ENCODE peak calls at places on chromosomes 16 and 17, in six cellular contexts. One of them, this sample, is unnamed.

GRCh38 chr17:4921320-4921719 is 10.8 kb upstream of the GP1BA start:
- DNase-seq in psoas muscle: no peak
- DNase-seq in cardiac fibroblast: no peak
- DNase-seq in stomach: no peak
- DNase-seq in PC-9: no peak
- DNase-seq in HL-60: no peak
- DNase-seq in this sample: no peak

GRCh38 chr16:22188595-22189442 is 17.3 kb upstream of the EEF2K start:
- DNase-seq in cardiac fibroblast: peak
- DNase-seq in stomach: peak
- DNase-seq in HL-60: peak
- DNase-seq in psoas muscle: peak
- DNase-seq in PC-9: peak
- DNase-seq in this sample: peak

GRCh38 chr17:35344262-35344661 is 29.2 kb downstream of the SLFN11 start:
- DNase-seq in cardiac fibroblast: no peak
- DNase-seq in psoas muscle: no peak
- DNase-seq in stomach: no peak
- DNase-seq in PC-9: no peak
- DNase-seq in HL-60: no peak
- DNase-seq in this sample: no peak

GRCh38 chr16:68275611-68276191 is 11.4 kb downstream of the SLC7A6 start:
- DNase-seq in HL-60: no peak
- DNase-seq in psoas muscle: no peak
- DNase-seq in stomach: no peak
- DNase-seq in cardiac fibroblast: no peak
- DNase-seq in PC-9: no peak
- DNase-seq in this sample: peak

GRCh38 chr17:75995385-75995925 is 5.2 kb upstream of the CDK3 start:
- DNase-seq in HL-60: no peak
- DNase-seq in PC-9: no peak
- DNase-seq in cardiac fibroblast: no peak
- DNase-seq in psoas muscle: no peak
- DNase-seq in stomach: no peak
- DNase-seq in this sample: no peak

GRCh38 chr17:71349908-71350600 is 770.8 kb upstream of the SOX9 start:
- DNase-seq in PC-9: no peak
- DNase-seq in HL-60: no peak
- DNase-seq in stomach: no peak
- DNase-seq in cardiac fibroblast: peak
- DNase-seq in psoas muscle: no peak
- DNase-seq in this sample: no peak

GRCh38 chr16:65113441-65113840 is 8.4 kb downstream of the CDH11 start:
- DNase-seq in HL-60: no peak
- DNase-seq in stomach: no peak
- DNase-seq in psoas muscle: no peak
- DNase-seq in PC-9: no peak
- DNase-seq in cardiac fibroblast: no peak
- DNase-seq in this sample: no peak

GRCh38 chr17:41687828-41688640 is 651 bp upstream of the EIF1 start:
- DNase-seq in stomach: peak
- DNase-seq in cardiac fibroblast: peak
- DNase-seq in HL-60: peak
- DNase-seq in PC-9: peak
- DNase-seq in psoas muscle: peak
- DNase-seq in this sample: peak

GRCh38 chr16:27355610-27356009 is 41.8 kb downstream of the IL4R start:
- DNase-seq in HL-60: peak
- DNase-seq in psoas muscle: peak
- DNase-seq in cardiac fibroblast: peak
- DNase-seq in stomach: peak
- DNase-seq in PC-9: no peak
- DNase-seq in this sample: peak

GRCh38 chr17:75724016-75725003 is 3.1 kb downstream of the ITGB4 start:
- DNase-seq in psoas muscle: no peak
- DNase-seq in cardiac fibroblast: no peak
- DNase-seq in PC-9: no peak
- DNase-seq in stomach: no peak
- DNase-seq in HL-60: peak
- DNase-seq in this sample: no peak

GRCh38 chr17:80126449-80126715 is 20.5 kb downstream of the EIF4A3 start:
- DNase-seq in stomach: no peak
- DNase-seq in HL-60: no peak
- DNase-seq in psoas muscle: no peak
- DNase-seq in cardiac fibroblast: peak
- DNase-seq in PC-9: no peak
- DNase-seq in this sample: no peak

GRCh38 chr16:66441586-66442375 is 14.7 kb downstream of the BEAN1 start:
- DNase-seq in psoas muscle: no peak
- DNase-seq in stomach: no peak
- DNase-seq in PC-9: peak
- DNase-seq in cardiac fibroblast: peak
- DNase-seq in HL-60: no peak
- DNase-seq in this sample: no peak

GRCh38 chr17:8887834-8888703 is 20.6 kb upstream of the PIK3R6 start:
- DNase-seq in PC-9: no peak
- DNase-seq in cardiac fibroblast: peak
- DNase-seq in HL-60: no peak
- DNase-seq in psoas muscle: no peak
- DNase-seq in stomach: no peak
- DNase-seq in this sample: no peak

GRCh38 chr17:75504347-75505151 is 10.8 kb downstream of the CASKIN2 start:
- DNase-seq in psoas muscle: no peak
- DNase-seq in HL-60: peak
- DNase-seq in stomach: peak
- DNase-seq in cardiac fibroblast: no peak
- DNase-seq in PC-9: no peak
- DNase-seq in this sample: no peak

GRCh38 chr17:41251261-41251660 is 1.8 kb downstream of the KRTAP9-4 start:
- DNase-seq in stomach: no peak
- DNase-seq in cardiac fibroblast: no peak
- DNase-seq in HL-60: no peak
- DNase-seq in psoas muscle: no peak
- DNase-seq in PC-9: no peak
- DNase-seq in this sample: no peak

GRCh38 chr16:69399361-69399760 is 13.6 kb upstream of the TERF2 start:
- DNase-seq in psoas muscle: no peak
- DNase-seq in PC-9: no peak
- DNase-seq in HL-60: no peak
- DNase-seq in stomach: no peak
- DNase-seq in cardiac fibroblast: peak
- DNase-seq in this sample: no peak

GRCh38 chr16:19116711-19117449 is 3.1 kb downstream of the ITPRIPL2 start:
- DNase-seq in cardiac fibroblast: peak
- DNase-seq in PC-9: peak
- DNase-seq in stomach: no peak
- DNase-seq in HL-60: peak
- DNase-seq in psoas muscle: no peak
- DNase-seq in this sample: no peak

GRCh38 chr17:74078363-74078762 is 125.1 kb upstream of the RPL38 start:
- DNase-seq in PC-9: no peak
- DNase-seq in HL-60: no peak
- DNase-seq in cardiac fibroblast: no peak
- DNase-seq in stomach: no peak
- DNase-seq in psoas muscle: no peak
- DNase-seq in this sample: no peak

GRCh38 chr16:66359012-66359411 is 7.5 kb upstream of the CDH5 start:
- DNase-seq in HL-60: no peak
- DNase-seq in cardiac fibroblast: no peak
- DNase-seq in PC-9: peak
- DNase-seq in stomach: no peak
- DNase-seq in psoas muscle: no peak
- DNase-seq in this sample: no peak

GRCh38 chr16:4136229-4136813 is 20.1 kb upstream of the ADCY9 start:
- DNase-seq in cardiac fibroblast: no peak
- DNase-seq in PC-9: peak
- DNase-seq in stomach: peak
- DNase-seq in psoas muscle: no peak
- DNase-seq in HL-60: no peak
- DNase-seq in this sample: no peak

GRCh38 chr16:57000271-57001025 is 11.1 kb downstream of the NLRC5 start:
- DNase-seq in HL-60: no peak
- DNase-seq in stomach: peak
- DNase-seq in psoas muscle: peak
- DNase-seq in cardiac fibroblast: peak
- DNase-seq in PC-9: peak
- DNase-seq in this sample: no peak

GRCh38 chr17:63369233-63369632 is 76.9 kb downstream of the CYB561 start:
- DNase-seq in HL-60: no peak
- DNase-seq in stomach: no peak
- DNase-seq in psoas muscle: no peak
- DNase-seq in cardiac fibroblast: peak
- DNase-seq in PC-9: no peak
- DNase-seq in this sample: no peak

GRCh38 chr16:11896776-11897175 is 19.0 kb downstream of the GSPT1 start:
- DNase-seq in psoas muscle: no peak
- DNase-seq in HL-60: no peak
- DNase-seq in PC-9: peak
- DNase-seq in stomach: no peak
- DNase-seq in cardiac fibroblast: peak
- DNase-seq in this sample: no peak

GRCh38 chr17:12078791-12079190 is 58.1 kb downstream of the MAP2K4 start:
- DNase-seq in HL-60: no peak
- DNase-seq in stomach: no peak
- DNase-seq in psoas muscle: no peak
- DNase-seq in cardiac fibroblast: peak
- DNase-seq in PC-9: no peak
- DNase-seq in this sample: no peak

GRCh38 chr17:17834974-17835373 is 1.8 kb downstream of the SREBF1 start:
- DNase-seq in PC-9: no peak
- DNase-seq in stomach: no peak
- DNase-seq in psoas muscle: no peak
- DNase-seq in cardiac fibroblast: no peak
- DNase-seq in HL-60: no peak
- DNase-seq in this sample: no peak

GRCh38 chr17:63911657-63912100 is 621 bp upstream of the CSHL1 start:
- DNase-seq in PC-9: no peak
- DNase-seq in HL-60: peak
- DNase-seq in stomach: peak
- DNase-seq in psoas muscle: no peak
- DNase-seq in cardiac fibroblast: peak
- DNase-seq in this sample: peak

GRCh38 chr16:15946257-15947044 is 3.0 kb upstream of the ABCC1 start:
- DNase-seq in psoas muscle: no peak
- DNase-seq in cardiac fibroblast: peak
- DNase-seq in PC-9: peak
- DNase-seq in stomach: no peak
- DNase-seq in HL-60: no peak
- DNase-seq in this sample: no peak

GRCh38 chr17:44757918-44758413 is 822 bp upstream of the ADAM11 start:
- DNase-seq in stomach: no peak
- DNase-seq in PC-9: no peak
- DNase-seq in psoas muscle: no peak
- DNase-seq in HL-60: no peak
- DNase-seq in cardiac fibroblast: no peak
- DNase-seq in this sample: no peak
- H3K4me3 ChIP-seq in stomach: no peak
- H3K4me3 ChIP-seq in PC-9: no peak
- H3K4me3 ChIP-seq in psoas muscle: no peak
- H3K4me3 ChIP-seq in HL-60: no peak
- H3K4me3 ChIP-seq in cardiac fibroblast: no peak
- H3K4me3 ChIP-seq in this sample: no peak

GRCh38 chr16:83899272-83899897 is 470 bp downstream of the MLYCD start:
- DNase-seq in stomach: peak
- DNase-seq in psoas muscle: peak
- DNase-seq in HL-60: peak
- DNase-seq in PC-9: peak
- DNase-seq in cardiac fibroblast: peak
- DNase-seq in this sample: no peak

GRCh38 chr16:83900611-83901010 is 1.7 kb downstream of the MLYCD start:
- DNase-seq in cardiac fibroblast: no peak
- DNase-seq in PC-9: no peak
- DNase-seq in HL-60: no peak
- DNase-seq in psoas muscle: no peak
- DNase-seq in stomach: no peak
- DNase-seq in this sample: no peak

GRCh38 chr16:83898463-83899271 is at the start of gene MLYCD:
- DNase-seq in psoas muscle: peak
- DNase-seq in HL-60: peak
- DNase-seq in cardiac fibroblast: peak
- DNase-seq in stomach: peak
- DNase-seq in PC-9: peak
- DNase-seq in this sample: no peak

GRCh38 chr16:83899978-83900377 is 1.1 kb downstream of the MLYCD start:
- DNase-seq in stomach: no peak
- DNase-seq in HL-60: no peak
- DNase-seq in PC-9: no peak
- DNase-seq in psoas muscle: no peak
- DNase-seq in cardiac fibroblast: no peak
- DNase-seq in this sample: no peak

DNA sequence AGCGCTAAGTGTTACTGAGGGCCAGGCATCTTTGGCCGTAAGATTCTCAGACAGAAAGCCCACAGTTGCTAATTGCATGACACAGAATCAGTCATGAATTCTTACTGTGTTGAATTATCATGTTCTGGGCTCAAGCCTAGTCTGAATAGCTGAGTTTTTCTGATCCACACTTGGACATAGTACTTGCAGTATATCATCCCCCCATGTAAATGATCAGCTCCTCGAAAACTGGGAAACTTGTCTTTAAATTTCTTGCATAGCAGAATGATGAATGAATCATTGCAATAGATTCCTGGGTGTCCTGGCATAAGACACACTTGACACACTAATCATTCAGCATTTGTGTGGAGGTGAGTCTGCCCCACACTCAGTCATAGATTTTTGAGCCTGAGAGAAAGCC is 2.2 kb downstream of the MLYCD start:
- DNase-seq in psoas muscle: no peak
- DNase-seq in stomach: no peak
- DNase-seq in HL-60: no peak
- DNase-seq in cardiac fibroblast: no peak
- DNase-seq in PC-9: no peak
- DNase-seq in this sample: no peak
- H3K4me3 ChIP-seq in psoas muscle: peak
- H3K4me3 ChIP-seq in stomach: no peak
- H3K4me3 ChIP-seq in HL-60: no peak
- H3K4me3 ChIP-seq in cardiac fibroblast: no peak
- H3K4me3 ChIP-seq in PC-9: no peak
- H3K4me3 ChIP-seq in this sample: no peak

GRCh38 chr17:77145209-77145608 is 4.4 kb downstream of the SEC14L1 start:
- DNase-seq in HL-60: no peak
- DNase-seq in cardiac fibroblast: no peak
- DNase-seq in psoas muscle: no peak
- DNase-seq in stomach: no peak
- DNase-seq in PC-9: no peak
- DNase-seq in this sample: no peak
- H3K4me3 ChIP-seq in HL-60: no peak
- H3K4me3 ChIP-seq in cardiac fibroblast: peak
- H3K4me3 ChIP-seq in psoas muscle: peak
- H3K4me3 ChIP-seq in stomach: no peak
- H3K4me3 ChIP-seq in PC-9: no peak
- H3K4me3 ChIP-seq in this sample: no peak

DNA sequence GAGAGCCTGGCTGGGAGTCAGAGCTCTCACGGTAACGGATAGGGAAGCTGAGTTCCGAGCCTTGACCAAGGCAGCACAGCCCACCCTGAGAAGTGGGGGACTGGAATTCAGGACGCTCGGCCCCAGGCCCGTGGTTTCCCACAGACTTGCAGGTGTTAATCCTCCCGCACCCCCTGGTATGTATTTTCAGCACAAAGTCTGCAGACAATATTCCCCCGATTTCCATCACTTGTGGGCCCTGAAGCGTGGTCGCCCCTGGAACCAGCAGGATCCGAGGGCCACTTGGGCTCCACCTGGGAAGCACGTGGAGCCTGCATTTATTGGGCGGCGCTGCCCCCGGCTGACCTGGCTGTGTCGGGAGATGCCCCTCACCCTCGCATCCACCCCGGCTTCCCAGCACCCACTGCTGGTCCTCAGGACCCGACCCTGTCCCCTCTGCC is 60.2 kb downstream of the WSB1 start:
- DNase-seq in cardiac fibroblast: no peak
- DNase-seq in PC-9: no peak
- DNase-seq in psoas muscle: peak
- DNase-seq in HL-60: no peak
- DNase-seq in stomach: no peak
- DNase-seq in this sample: no peak
- H3K4me3 ChIP-seq in cardiac fibroblast: peak
- H3K4me3 ChIP-seq in PC-9: peak
- H3K4me3 ChIP-seq in psoas muscle: peak
- H3K4me3 ChIP-seq in HL-60: peak
- H3K4me3 ChIP-seq in stomach: peak
- H3K4me3 ChIP-seq in this sample: peak

This sample was measured in Jurkat, Clone E6-1.